ENCODE peak calls at places on chromosome 12, in four cellular contexts. One of them, this sample, is unnamed. For H3K4me1, the result is how much of the 10 kb centered on the place peaks cover.

GRCh38 chr12:57237952-57238853 is 8.7 kb downstream of the SHMT2 start:
- DNase-seq in SJSA1: no peak
- DNase-seq in CD8-positive, alpha-beta memory T cell: no peak
- DNase-seq in CD8-positive, alpha-beta T cell: peak
- DNase-seq in this sample: no peak

GRCh38 chr12:52203126-52203921 is 11.5 kb upstream of the KRT80 start:
- DNase-seq in SJSA1: peak
- DNase-seq in CD8-positive, alpha-beta memory T cell: no peak
- DNase-seq in CD8-positive, alpha-beta T cell: no peak
- DNase-seq in this sample: no peak

GRCh38 chr12:31323466-31324115 is 2.4 kb downstream of the SINHCAF start:
- DNase-seq in SJSA1: peak
- DNase-seq in CD8-positive, alpha-beta memory T cell: peak
- DNase-seq in CD8-positive, alpha-beta T cell: peak
- DNase-seq in this sample: no peak

GRCh38 chr12:75571204-75571603 is 59.8 kb upstream of the KRR1 start:
- DNase-seq in SJSA1: peak
- DNase-seq in CD8-positive, alpha-beta memory T cell: no peak
- DNase-seq in CD8-positive, alpha-beta T cell: no peak
- DNase-seq in this sample: no peak

GRCh38 chr12:132617135-132617701 is 1.4 kb upstream of the P2RX2 start:
- DNase-seq in SJSA1: no peak
- DNase-seq in CD8-positive, alpha-beta memory T cell: no peak
- DNase-seq in CD8-positive, alpha-beta T cell: no peak
- DNase-seq in this sample: no peak

GRCh38 chr12:23810327-23810902 is 139.1 kb downstream of the SOX5 start:
- DNase-seq in SJSA1: no peak
- DNase-seq in CD8-positive, alpha-beta memory T cell: no peak
- DNase-seq in CD8-positive, alpha-beta T cell: no peak
- DNase-seq in this sample: no peak

GRCh38 chr12:27732281-27732680 is 21.6 kb downstream of the MRPS35 start:
- DNase-seq in SJSA1: no peak
- DNase-seq in CD8-positive, alpha-beta memory T cell: no peak
- DNase-seq in CD8-positive, alpha-beta T cell: no peak
- DNase-seq in this sample: no peak

GRCh38 chr12:26406813-26407212 is 211.4 kb downstream of the SSPN start:
- DNase-seq in SJSA1: no peak
- DNase-seq in CD8-positive, alpha-beta memory T cell: no peak
- DNase-seq in CD8-positive, alpha-beta T cell: no peak
- DNase-seq in this sample: no peak

GRCh38 chr12:29270001-29270400 is 111.0 kb downstream of the ERGIC2 start:
- DNase-seq in SJSA1: no peak
- DNase-seq in CD8-positive, alpha-beta memory T cell: no peak
- DNase-seq in CD8-positive, alpha-beta T cell: no peak
- DNase-seq in this sample: no peak

GRCh38 chr12:25320123-25321006 is 69.6 kb upstream of the KRAS start:
- DNase-seq in SJSA1: no peak
- DNase-seq in CD8-positive, alpha-beta memory T cell: no peak
- DNase-seq in CD8-positive, alpha-beta T cell: no peak
- DNase-seq in this sample: no peak

GRCh38 chr12:6213969-6214368 is 13.8 kb downstream of the CD9 start:
- DNase-seq in SJSA1: no peak
- DNase-seq in CD8-positive, alpha-beta memory T cell: no peak
- DNase-seq in CD8-positive, alpha-beta T cell: no peak
- DNase-seq in this sample: no peak
- H3K4me1 ChIP-seq in SJSA1: half or more
- H3K4me1 ChIP-seq in CD8-positive, alpha-beta memory T cell: under half
- H3K4me1 ChIP-seq in CD8-positive, alpha-beta T cell: under half
- H3K4me1 ChIP-seq in this sample: under half

GRCh38 chr12:118760623-118761022 is 220.7 kb upstream of the SRRM4 start:
- DNase-seq in SJSA1: no peak
- DNase-seq in CD8-positive, alpha-beta memory T cell: no peak
- DNase-seq in CD8-positive, alpha-beta T cell: no peak
- DNase-seq in this sample: no peak
- H3K4me3 ChIP-seq in SJSA1: no peak
- H3K4me3 ChIP-seq in CD8-positive, alpha-beta memory T cell: no peak
- H3K4me3 ChIP-seq in CD8-positive, alpha-beta T cell: no peak
- H3K4me3 ChIP-seq in this sample: no peak

DNA sequence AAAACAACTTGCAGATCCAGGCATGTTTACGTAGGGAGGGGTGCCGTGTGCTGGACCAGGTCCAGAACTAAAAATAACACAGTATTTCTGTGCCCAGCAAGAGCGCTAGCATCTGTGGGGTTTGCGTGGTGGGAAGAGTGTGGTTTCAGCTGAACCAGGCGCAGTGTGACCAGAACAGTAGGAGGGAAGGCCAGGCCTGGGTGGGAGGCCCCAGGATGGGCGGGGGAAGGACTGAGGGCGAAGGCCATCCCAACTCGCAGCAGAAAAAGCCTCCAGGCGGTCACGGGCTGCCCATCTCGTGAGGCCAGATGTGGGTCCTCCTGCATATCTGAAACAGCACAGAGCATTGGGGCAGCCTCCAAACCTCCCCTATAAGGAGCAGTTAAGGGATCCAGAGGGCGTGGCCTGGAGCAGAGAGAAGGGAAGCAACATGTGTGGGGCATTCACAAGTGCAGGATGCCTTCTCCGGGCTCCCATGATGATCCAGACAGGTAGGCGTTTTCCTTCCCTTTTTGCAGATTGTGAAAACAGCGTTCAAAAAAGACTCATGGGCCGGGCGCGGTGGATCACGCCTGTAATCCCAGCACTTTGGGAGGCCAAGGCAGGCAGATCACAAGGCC is 17.8 kb upstream of the CD9 start:
- DNase-seq in SJSA1: peak
- DNase-seq in CD8-positive, alpha-beta memory T cell: no peak
- DNase-seq in CD8-positive, alpha-beta T cell: no peak
- DNase-seq in this sample: no peak
- H3K4me1 ChIP-seq in SJSA1: half or more
- H3K4me1 ChIP-seq in CD8-positive, alpha-beta memory T cell: under half
- H3K4me1 ChIP-seq in CD8-positive, alpha-beta T cell: under half
- H3K4me1 ChIP-seq in this sample: under half

GRCh38 chr12:95386056-95386455 is 87.9 kb upstream of the METAP2 start:
- DNase-seq in SJSA1: no peak
- DNase-seq in CD8-positive, alpha-beta memory T cell: no peak
- DNase-seq in CD8-positive, alpha-beta T cell: no peak
- DNase-seq in this sample: no peak

GRCh38 chr12:95385646-95386045 is 88.3 kb upstream of the METAP2 start:
- DNase-seq in SJSA1: no peak
- DNase-seq in CD8-positive, alpha-beta memory T cell: no peak
- DNase-seq in CD8-positive, alpha-beta T cell: no peak
- DNase-seq in this sample: no peak

GRCh38 chr12:95384785-95385184 is 89.2 kb upstream of the METAP2 start:
- DNase-seq in SJSA1: no peak
- DNase-seq in CD8-positive, alpha-beta memory T cell: no peak
- DNase-seq in CD8-positive, alpha-beta T cell: no peak
- DNase-seq in this sample: no peak

GRCh38 chr12:95385246-95385645 is 88.7 kb upstream of the METAP2 start:
- DNase-seq in SJSA1: peak
- DNase-seq in CD8-positive, alpha-beta memory T cell: no peak
- DNase-seq in CD8-positive, alpha-beta T cell: no peak
- DNase-seq in this sample: no peak

DNA sequence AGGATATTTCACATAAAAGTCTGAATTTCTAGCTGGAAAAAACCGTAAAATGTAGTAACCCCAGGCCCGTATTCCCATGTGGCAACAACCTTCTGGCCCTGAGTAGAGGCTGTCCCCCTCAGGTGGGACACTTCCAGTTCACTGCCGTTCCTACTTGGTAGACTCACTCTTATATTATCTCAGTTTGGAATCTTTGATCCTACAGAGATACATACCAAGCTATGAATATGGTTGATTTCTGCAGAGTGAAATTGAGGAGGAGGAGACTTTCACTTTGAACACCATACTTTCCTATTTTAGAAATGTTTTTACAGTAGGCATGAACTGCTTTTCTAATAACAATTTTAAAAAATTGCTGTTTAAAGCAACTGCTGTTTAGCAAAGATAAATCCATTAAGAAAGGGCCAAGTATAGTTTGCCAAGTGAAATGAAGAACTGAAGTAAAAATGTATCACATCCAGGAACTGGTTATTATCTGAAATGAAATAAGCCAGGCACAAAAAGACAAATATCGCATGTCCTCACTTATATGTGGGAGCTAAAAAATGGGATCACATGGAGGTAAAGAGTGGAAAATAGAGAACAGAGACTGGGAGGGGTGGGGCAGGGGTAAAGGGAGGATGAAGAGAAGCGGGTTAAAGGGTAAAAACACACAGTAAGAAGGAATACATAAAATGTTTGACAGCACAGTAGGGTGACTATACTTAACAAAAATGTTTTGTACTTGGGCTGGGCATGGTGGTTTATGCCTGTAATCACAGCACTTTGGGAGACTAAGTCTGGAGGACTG is 92.8 kb upstream of the METAP2 start:
- DNase-seq in SJSA1: no peak
- DNase-seq in CD8-positive, alpha-beta memory T cell: no peak
- DNase-seq in CD8-positive, alpha-beta T cell: no peak
- DNase-seq in this sample: no peak
- H3K4me3 ChIP-seq in SJSA1: no peak
- H3K4me3 ChIP-seq in CD8-positive, alpha-beta memory T cell: no peak
- H3K4me3 ChIP-seq in CD8-positive, alpha-beta T cell: no peak
- H3K4me3 ChIP-seq in this sample: no peak

DNA sequence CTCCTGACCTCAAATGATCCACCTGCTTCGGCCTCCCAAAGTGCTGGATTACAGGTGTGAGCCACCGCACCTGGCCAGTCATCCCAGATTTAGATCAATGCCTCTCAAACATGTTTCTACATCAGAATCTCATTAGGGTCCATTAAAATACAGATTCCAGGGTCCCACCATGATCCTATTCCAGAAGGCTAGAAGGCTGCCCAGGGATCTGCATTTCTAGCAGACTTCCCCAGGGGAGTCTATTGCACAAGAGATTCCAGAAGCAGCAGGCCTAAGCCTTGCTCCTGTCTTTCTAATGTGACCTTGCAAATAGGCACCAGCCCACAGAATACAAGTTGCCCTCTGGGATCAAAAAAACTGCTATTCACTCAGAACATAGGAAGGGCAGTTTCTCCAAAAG is 81.5 kb downstream of the SCARB1 start:
- DNase-seq in SJSA1: no peak
- DNase-seq in CD8-positive, alpha-beta memory T cell: no peak
- DNase-seq in CD8-positive, alpha-beta T cell: no peak
- DNase-seq in this sample: no peak
- H3K4me1 ChIP-seq in SJSA1: under half
- H3K4me1 ChIP-seq in CD8-positive, alpha-beta memory T cell: under half
- H3K4me1 ChIP-seq in CD8-positive, alpha-beta T cell: under half
- H3K4me1 ChIP-seq in this sample: under half

GRCh38 chr12:48881652-48882324 is 16.1 kb upstream of the RND1 start:
- DNase-seq in SJSA1: peak
- DNase-seq in CD8-positive, alpha-beta memory T cell: no peak
- DNase-seq in CD8-positive, alpha-beta T cell: no peak
- DNase-seq in this sample: no peak
- H3K4me3 ChIP-seq in SJSA1: peak
- H3K4me3 ChIP-seq in CD8-positive, alpha-beta memory T cell: no peak
- H3K4me3 ChIP-seq in CD8-positive, alpha-beta T cell: no peak
- H3K4me3 ChIP-seq in this sample: no peak